ENCODE peak calls at places on chromosomes 3 and 15, in seven cellular contexts. D is activated gamma-delta T cell treated with Interleukin-2 at 50 U/mL for 16 hours, K is AG09319, U is HEK293T, Z is cardiac muscle cell, G is bronchial epithelial cell, S is hypothalamus. H is an unnamed sample.

GRCh38 chr3:74883690-74884089 is 269.2 kb upstream of the CNTN3 start:
- DNase-seq in S (no peak), G (peak; percentile 32), K (no peak), Z (no peak), D (no peak), U (peak; percentile 7), H (no peak)

GRCh38 chr3:163185721-163186350 is 1689.2 kb downstream of the OTOL1 start:
- DNase-seq in D (no peak), K (no peak), Z (no peak), G (no peak), S (no peak), U (no peak), H (no peak)

GRCh38 chr3:114902691-114903101 is 244.4 kb downstream of the ZBTB20 start:
- DNase-seq in K (no peak), G (no peak), S (no peak), D (no peak), U (no peak), Z (no peak), H (no peak)

GRCh38 chr3:13301295-13301987 is 118.7 kb downstream of the NUP210 start:
- DNase-seq in S (no peak), D (no peak), U (no peak), Z (peak; percentile 65), K (no peak), G (peak; percentile 73), H (no peak)

GRCh38 chr3:192079098-192079497 is 618.1 kb downstream of the PYDC2 start:
- DNase-seq in K (no peak), D (no peak), U (no peak), G (no peak), S (no peak), Z (no peak), H (no peak)

GRCh38 chr3:32420138-32420981 is 28.7 kb downstream of the CMTM7 start:
- DNase-seq in D (no peak), U (no peak), G (peak; percentile 94), S (no peak), Z (peak; percentile 49), K (no peak), H (no peak)

GRCh38 chr15:83310521-83311456 is 26.3 kb upstream of the BNC1 start:
- DNase-seq in S (no peak), D (no peak), Z (peak; percentile 73), U (no peak), G (peak; percentile 75), K (no peak), H (no peak)

GRCh38 chr15:98412852-98413251 is 235.5 kb upstream of the IGF1R start:
- DNase-seq in U (no peak), Z (no peak), D (no peak), S (no peak), G (peak; percentile 42), K (no peak), H (no peak)

GRCh38 chr3:73485877-73486311 is 138.8 kb downstream of the PDZRN3 start:
- DNase-seq in U (no peak), S (no peak), G (no peak), Z (no peak), K (no peak), D (no peak), H (no peak)

GRCh38 chr3:19474169-19474568 is 325.9 kb downstream of the KCNH8 start:
- DNase-seq in G (no peak), D (no peak), K (no peak), S (no peak), Z (no peak), U (no peak), H (no peak)

GRCh38 chr3:114554716-114555115 is 260.9 kb downstream of the TIGIT start:
- DNase-seq in Z (peak; percentile 56), K (no peak), G (peak; percentile 33), S (no peak), U (no peak), D (no peak), H (no peak)

GRCh38 chr15:51771773-51772172 is 20.4 kb downstream of the TMOD2 start:
- DNase-seq in S (no peak), K (no peak), Z (no peak), G (no peak), U (no peak), D (no peak), H (no peak)

GRCh38 chr3:130091958-130092357 is 10.3 kb downstream of the ALG1L2 start:
- DNase-seq in U (no peak), D (no peak), S (no peak), G (no peak), K (no peak), Z (no peak), H (no peak)

GRCh38 chr3:156416846-156417581 is 137.9 kb downstream of the SSR3 start:
- DNase-seq in K (no peak), Z (no peak), D (no peak), S (no peak), U (no peak), G (peak; percentile 59), H (no peak)

GRCh38 chr15:74642328-74642723 is 26.7 kb downstream of the CLK3 start:
- DNase-seq in K (no peak), D (no peak), S (no peak), G (peak; percentile 45), Z (no peak), U (no peak), H (no peak)

GRCh38 chr3:127276995-127277394 is 10.9 kb downstream of the PRR20G start:
- DNase-seq in D (no peak), S (no peak), Z (no peak), U (no peak), G (no peak), K (no peak), H (no peak)

GRCh38 chr3:124363451-124363850 is 366.8 kb upstream of the UMPS start:
- DNase-seq in D (no peak), K (no peak), G (peak; percentile 69), Z (peak; percentile 73), U (no peak), S (no peak), H (no peak)

GRCh38 chr3:98807011-98807410 is 43.9 kb downstream of the ST3GAL6 start:
- DNase-seq in U (no peak), Z (peak; percentile 89), K (no peak), G (peak; percentile 88), D (no peak), S (no peak), H (no peak)

GRCh38 chr15:95825672-95826387 is 504.7 kb upstream of the NR2F2 start:
- DNase-seq in D (no peak), S (no peak), K (no peak), U (peak; percentile 35), Z (no peak), G (no peak), H (no peak)

GRCh38 chr3:111667621-111668239 is 72.6 kb upstream of the ZBED2 start:
- DNase-seq in S (no peak), K (no peak), Z (peak; percentile 52), U (no peak), D (peak; percentile 62), G (peak; percentile 42), H (no peak)

GRCh38 chr3:108093616-108094015 is 2.8 kb upstream of the CD47 start:
- DNase-seq in K (no peak), S (no peak), Z (no peak), D (no peak), G (no peak), U (no peak), H (no peak)

GRCh38 chr3:15797600-15798303 is at the start of gene ANKRD28:
- DNase-seq in Z (peak; percentile 95), G (peak; percentile 89), D (no peak), U (peak; percentile 19), S (no peak), K (peak; percentile 90), H (no peak)

GRCh38 chr15:81050806-81051205 is 50.1 kb downstream of the TLNRD1 start:
- DNase-seq in Z (no peak), U (no peak), D (no peak), K (no peak), S (no peak), G (no peak), H (no peak)

GRCh38 chr15:58087870-58088269 is 22.4 kb upstream of the ALDH1A2 start:
- DNase-seq in K (no peak), S (no peak), D (no peak), G (no peak), Z (no peak), U (no peak), H (no peak)

GRCh38 chr3:168060317-168060716 is 35.4 kb downstream of the GOLIM4 start:
- DNase-seq in S (no peak), U (no peak), K (no peak), Z (no peak), G (no peak), D (no peak), H (no peak)

GRCh38 chr15:41790756-41791546 is 16.7 kb downstream of the MAPKBP1 start:
- DNase-seq in Z (peak; percentile 63), S (no peak), U (no peak), D (no peak), G (peak; percentile 80), K (no peak), H (no peak)

GRCh38 chr3:55633333-55633732 is 146.2 kb upstream of the WNT5A start:
- DNase-seq in G (no peak), S (no peak), U (no peak), Z (no peak), K (no peak), D (no peak), H (no peak)

GRCh38 chr15:35182841-35183479 is 97.9 kb upstream of the NANOGP8 start:
- DNase-seq in S (no peak), U (peak; percentile 27), Z (no peak), G (no peak), K (no peak), D (no peak), H (peak; percentile 41)

GRCh38 chr15:29083858-29084257 is 185.8 kb downstream of the NSMCE3 start:
- DNase-seq in D (no peak), U (no peak), K (no peak), Z (no peak), G (no peak), S (no peak), H (no peak)

GRCh38 chr3:15690250-15690649 is 88.7 kb downstream of the BTD start:
- DNase-seq in S (no peak), U (no peak), K (no peak), G (no peak), D (no peak), Z (no peak), H (no peak)

GRCh38 chr3:136544532-136544931 is 207.6 kb downstream of the STAG1 start:
- DNase-seq in U (no peak), G (no peak), K (no peak), S (no peak), D (no peak), Z (peak; percentile 17), H (no peak)

GRCh38 chr15:29268706-29269484 is 727 bp downstream of the NSMCE3 start:
- DNase-seq in D (peak; percentile 30), U (peak; percentile 12), Z (peak; percentile 33), S (peak; percentile 55), K (no peak), G (peak; percentile 26), H (no peak)

GRCh38 chr3:45057557-45057956 is 31.5 kb downstream of the CLEC3B start:
- DNase-seq in S (no peak), Z (no peak), K (no peak), D (no peak), U (no peak), G (peak; percentile 55), H (no peak)

GRCh38 chr15:60044636-60045273 is 40.6 kb downstream of the FOXB1 start:
- DNase-seq in U (peak; percentile 14), S (no peak), K (no peak), D (no peak), Z (no peak), G (no peak), H (no peak)

GRCh38 chr15:38050529-38050928 is 116.1 kb downstream of the TMCO5A start:
- DNase-seq in G (peak; percentile 92), K (no peak), D (no peak), Z (peak; percentile 73), U (no peak), S (no peak), H (no peak)

GRCh38 chr3:156631323-156631722 is 43.1 kb upstream of the TIPARP start:
- DNase-seq in Z (no peak), K (no peak), U (no peak), S (no peak), G (peak; percentile 82), D (no peak), H (no peak)

GRCh38 chr3:108189477-108189876 is 32.7 kb downstream of the IFT57 start:
- DNase-seq in D (no peak), U (no peak), G (no peak), S (no peak), Z (no peak), K (no peak), H (no peak)

GRCh38 chr3:65118279-65118678 is 430.5 kb upstream of the ADAMTS9 start:
- DNase-seq in K (no peak), S (no peak), Z (no peak), G (no peak), D (no peak), U (no peak), H (no peak)

H was measured in brain pericyte.